ENCODE peak calls at places on chromosomes 3 and 15, in five cellular contexts. H is lung, S is PC-3, T is cardiac muscle cell, P is SK-N-SH. A is an unnamed sample. For H3K4me1 and H3K9me3, the result is how much of the 10 kb centered on the place peaks cover.

GRCh38 chr15:46441294-46442062 is 806.6 kb downstream of the SQOR start:
- DNase-seq in T (no peak), S (peak), H (no peak), P (no peak), A (no peak)

GRCh38 chr3:125039041-125039896 is 16.5 kb downstream of the HEG1 start:
- DNase-seq in T (peak), P (no peak), S (no peak), H (no peak), A (no peak)

GRCh38 chr15:82298520-82298919 is 35.9 kb downstream of the SAXO2 start:
- DNase-seq in T (peak), P (no peak), H (peak), S (no peak), A (no peak)

GRCh38 chr3:17352620-17353019 is 389.8 kb downstream of the TBC1D5 start:
- DNase-seq in S (no peak), T (no peak), H (no peak), P (no peak), A (no peak)

GRCh38 chr15:69543681-69544080 is 91.1 kb downstream of the RPLP1 start:
- DNase-seq in S (no peak), P (no peak), T (no peak), H (no peak), A (no peak)

GRCh38 chr3:124601189-124601588 is 129.1 kb upstream of the UMPS start:
- DNase-seq in T (no peak), P (no peak), S (peak), H (no peak), A (no peak)

GRCh38 chr3:127676921-127677351 is 4.2 kb downstream of the ABTB1 start:
- DNase-seq in P (no peak), H (no peak), S (no peak), T (no peak), A (peak)

GRCh38 chr15:46394463-46394862 is 759.6 kb downstream of the SQOR start:
- DNase-seq in T (no peak), S (no peak), P (peak), H (no peak), A (no peak)

GRCh38 chr3:63745757-63746156 is 73.3 kb upstream of the C3orf49 start:
- DNase-seq in S (no peak), T (no peak), H (no peak), P (no peak), A (no peak)

GRCh38 chr15:70701891-70702568 is 61.3 kb downstream of the UACA start:
- DNase-seq in S (peak), T (peak), P (no peak), H (no peak), A (no peak)

GRCh38 chr3:127459205-127459604 is 131.3 kb downstream of the TPRA1 start:
- DNase-seq in P (no peak), T (no peak), H (no peak), S (no peak), A (no peak)

GRCh38 chr3:134681527-134681910 is 30.7 kb upstream of the KY start:
- DNase-seq in S (no peak), T (no peak), P (no peak), H (no peak), A (no peak)

GRCh38 chr15:68635142-68635541 is 56.3 kb downstream of the CORO2B start:
- DNase-seq in P (peak), S (no peak), T (no peak), H (no peak), A (no peak)

GRCh38 chr3:14452676-14453367 is 50.4 kb downstream of the SLC6A6 start:
- DNase-seq in H (peak), T (peak), P (no peak), S (peak), A (peak)

GRCh38 chr3:116179091-116179490 is 266.2 kb downstream of the LSAMP start:
- DNase-seq in S (no peak), H (no peak), T (no peak), P (no peak), A (no peak)

GRCh38 chr3:112405845-112406244 is 72.9 kb downstream of the CD200 start:
- DNase-seq in H (no peak), S (peak), P (no peak), T (no peak), A (no peak)

GRCh38 chr3:67311440-67311839 is 313.3 kb downstream of the KBTBD8 start:
- DNase-seq in P (no peak), S (no peak), T (no peak), H (no peak), A (no peak)

GRCh38 chr3:127171320-127171719 is 21.6 kb upstream of the PRR23E start:
- DNase-seq in H (no peak), S (no peak), P (no peak), T (no peak), A (no peak)

GRCh38 chr15:28098360-28098765 is 752 bp downstream of the OCA2 start:
- DNase-seq in H (no peak), T (no peak), P (no peak), S (no peak), A (no peak)

GRCh38 chr3:171156455-171157005 is 130.0 kb upstream of the SLC2A2 start:
- DNase-seq in P (no peak), S (peak), T (peak), H (no peak), A (no peak)

GRCh38 chr15:34084086-34084485 is 17.6 kb downstream of the EMC7 start:
- DNase-seq in H (no peak), P (no peak), S (peak), T (peak), A (no peak)

GRCh38 chr15:90813796-90814192 is 54.6 kb upstream of the FURIN start:
- DNase-seq in H (no peak), T (no peak), S (no peak), P (no peak), A (peak)

GRCh38 chr3:171461087-171461917 is 1.1 kb upstream of the TNIK start:
- DNase-seq in P (no peak), T (peak), S (peak), H (no peak), A (no peak)

GRCh38 chr3:63961891-63962290 is 49.7 kb upstream of the SCAANT1 start:
- DNase-seq in P (peak), T (peak), H (no peak), S (peak), A (no peak)

GRCh38 chr3:126544596-126545281 is 14.0 kb downstream of the C3orf22 start:
- DNase-seq in P (peak), S (no peak), T (no peak), H (no peak), A (peak)

GRCh38 chr3:107831590-107831989 is 259.2 kb downstream of the CD47 start:
- DNase-seq in T (no peak), H (no peak), P (no peak), S (no peak), A (no peak)

GRCh38 chr15:35519536-35520149 is 26.3 kb downstream of the DPH6 start:
- DNase-seq in S (peak), T (peak), P (peak), H (no peak), A (no peak)

GRCh38 chr3:36837089-36837488 is 72.7 kb upstream of the DCLK3 start:
- DNase-seq in T (no peak), H (no peak), P (no peak), S (no peak), A (no peak)

GRCh38 chr15:101136381-101137268 is 115.2 kb downstream of the CHSY1 start:
- DNase-seq in P (no peak), S (no peak), H (no peak), T (no peak), A (no peak)

GRCh38 chr3:122101646-122102045 is 46.5 kb downstream of the CD86 start:
- DNase-seq in S (peak), P (peak), T (peak), H (no peak), A (no peak)

GRCh38 chr3:146163584-146163983 is 2.6 kb upstream of the PLOD2 start:
- DNase-seq in T (peak), H (no peak), S (peak), P (no peak), A (no peak)
- TF ChIP-seq CTCF in T (peak), H (no peak), S (peak), P (peak), A (no peak)

GRCh38 chr15:78007965-78008886 is 69.3 kb downstream of the TBC1D2B start:
- DNase-seq in H (peak), S (peak), P (no peak), T (peak), A (peak)
- H3K4me1 ChIP-seq in H (under half), S (under half), P (under half), T (under half), A (half or more)

GRCh38 chr15:25058080-25058785 is 103.4 kb downstream of the SNRPN start:
- DNase-seq in H (no peak), S (no peak), P (no peak), T (no peak), A (peak)

GRCh38 chr15:25055356-25056068 is 100.7 kb downstream of the SNRPN start:
- DNase-seq in S (no peak), P (no peak), T (no peak), H (peak), A (peak)

GRCh38 chr15:25059698-25060471 is 105.1 kb downstream of the SNRPN start:
- DNase-seq in H (no peak), T (no peak), S (no peak), P (no peak), A (no peak)

GRCh38 chr15:25056484-25057429 is 102.0 kb downstream of the SNRPN start:
- DNase-seq in P (no peak), S (no peak), T (no peak), H (no peak), A (peak)

GRCh38 chr15:25057574-25057973 is 102.8 kb downstream of the SNRPN start:
- DNase-seq in T (no peak), H (no peak), S (no peak), P (no peak), A (peak)
- H3K9me3 ChIP-seq in T (under half), H (under half), S (half or more), P (under half), A (half or more)

GRCh38 chr3:99366663-99367429 is 271.5 kb upstream of the COL8A1 start:
- DNase-seq in P (no peak), T (no peak), H (no peak), S (peak), A (no peak)
- TF ChIP-seq CTCF in P (peak), T (no peak), H (no peak), S (peak), A (no peak)

GRCh38 chr3:188575501-188575900 is 421.5 kb downstream of the LPP start:
- DNase-seq in H (no peak), P (no peak), S (no peak), T (no peak), A (no peak)

GRCh38 chr3:188573929-188574317 is 420.0 kb downstream of the LPP start:
- DNase-seq in S (no peak), H (no peak), P (no peak), T (no peak), A (no peak)

GRCh38 chr3:188574885-188575284 is 420.9 kb downstream of the LPP start:
- DNase-seq in T (no peak), H (no peak), P (no peak), S (no peak), A (no peak)

GRCh38 chr3:188578579-188579363 is 424.8 kb downstream of the LPP start:
- DNase-seq in P (no peak), H (peak), S (peak), T (peak), A (no peak)

GRCh38 chr3:188577539-188577938 is 423.6 kb downstream of the LPP start:
- DNase-seq in T (no peak), H (no peak), S (no peak), P (no peak), A (no peak)
- H3K4me1 ChIP-seq in T (under half), H (under half), S (under half), P (under half), A (under half)

GRCh38 chr15:77395013-77395774 is 24.7 kb downstream of the PEAK1 start:
- DNase-seq in P (no peak), T (no peak), S (no peak), H (no peak), A (no peak)

GRCh38 chr15:77400258-77400657 is 19.6 kb downstream of the PEAK1 start:
- DNase-seq in T (no peak), S (no peak), P (no peak), H (no peak), A (no peak)

GRCh38 chr15:77398927-77399326 is 21.0 kb downstream of the PEAK1 start:
- DNase-seq in T (no peak), S (no peak), H (no peak), P (no peak), A (no peak)

GRCh38 chr15:77393471-77393840 is 26.4 kb downstream of the PEAK1 start:
- DNase-seq in H (no peak), P (no peak), S (no peak), T (peak), A (no peak)

DNA sequence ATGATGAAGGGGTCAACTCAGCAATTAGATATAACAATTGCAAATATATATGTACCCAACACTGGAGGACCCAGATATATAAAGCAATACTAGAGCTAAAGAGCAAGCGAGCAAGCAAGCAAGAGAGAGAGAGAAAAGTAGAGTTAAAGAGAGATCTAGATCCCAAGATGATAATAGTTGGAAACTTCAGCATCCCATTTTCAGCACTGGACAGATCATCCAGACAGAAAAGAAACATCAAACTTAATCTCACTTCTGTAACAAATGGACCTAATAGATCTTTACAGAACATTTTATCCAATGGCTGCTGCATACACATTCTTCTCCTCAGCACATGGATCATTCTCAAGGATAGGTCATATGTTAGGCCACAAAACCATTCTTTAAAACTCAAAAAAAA is 23.2 kb downstream of the PEAK1 start:
- DNase-seq in P (no peak), T (no peak), S (no peak), H (no peak), A (no peak)
- H3K9me3 ChIP-seq in P (under half), T (under half), S (under half), H (under half), A (under half)

DNA sequence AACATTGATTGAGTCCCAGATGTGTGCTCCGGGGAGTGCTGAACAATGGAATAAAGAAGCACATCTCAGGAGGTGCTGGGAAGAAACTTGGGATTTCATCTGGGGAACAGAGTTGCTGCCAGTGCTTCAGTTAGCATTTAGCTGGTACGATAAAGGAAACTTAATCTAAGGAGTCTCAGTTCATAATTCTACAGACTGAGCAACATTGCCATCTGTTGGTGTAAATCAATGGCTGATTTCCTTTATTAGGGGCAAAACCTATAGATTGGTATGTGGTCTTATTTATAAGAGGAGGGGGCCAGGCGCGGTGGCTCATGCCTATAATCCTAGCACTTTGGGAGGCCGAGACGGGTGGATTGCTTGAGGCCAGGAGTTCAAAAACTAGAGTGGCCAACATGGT is 8.9 kb downstream of the MKRN2OS start:
- DNase-seq in P (no peak), T (peak), H (no peak), S (no peak), A (no peak)
- TF ChIP-seq CTCF in P (peak), T (peak), H (no peak), S (peak), A (no peak)

DNA sequence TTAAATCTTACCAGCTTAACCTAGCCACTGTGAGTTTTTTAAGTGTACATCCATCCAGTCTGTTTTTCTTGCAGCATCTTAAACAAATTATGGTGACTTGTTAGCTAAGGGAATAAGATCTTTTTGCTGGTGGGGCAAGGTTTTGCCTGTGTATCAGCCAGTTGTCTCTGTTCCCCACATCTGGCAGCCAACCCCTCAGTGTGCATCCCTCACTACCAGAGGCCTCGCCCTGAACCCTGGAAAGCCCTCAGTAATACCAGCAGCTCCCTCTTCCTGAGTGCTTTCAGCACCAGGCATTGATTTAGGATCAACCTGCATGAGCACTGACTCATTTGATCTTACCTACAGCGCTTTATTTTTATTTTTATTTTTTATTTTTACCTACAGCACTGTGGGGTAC is 10.8 kb upstream of the IL16 start:
- DNase-seq in T (no peak), P (no peak), H (no peak), S (no peak), A (no peak)
- H3K4me1 ChIP-seq in T (under half), P (under half), H (under half), S (under half), A (under half)

GRCh38 chr3:31610700-31611275 is 78.1 kb downstream of the STT3B start:
- DNase-seq in P (peak), T (peak), S (peak), H (no peak), A (no peak)

DNA sequence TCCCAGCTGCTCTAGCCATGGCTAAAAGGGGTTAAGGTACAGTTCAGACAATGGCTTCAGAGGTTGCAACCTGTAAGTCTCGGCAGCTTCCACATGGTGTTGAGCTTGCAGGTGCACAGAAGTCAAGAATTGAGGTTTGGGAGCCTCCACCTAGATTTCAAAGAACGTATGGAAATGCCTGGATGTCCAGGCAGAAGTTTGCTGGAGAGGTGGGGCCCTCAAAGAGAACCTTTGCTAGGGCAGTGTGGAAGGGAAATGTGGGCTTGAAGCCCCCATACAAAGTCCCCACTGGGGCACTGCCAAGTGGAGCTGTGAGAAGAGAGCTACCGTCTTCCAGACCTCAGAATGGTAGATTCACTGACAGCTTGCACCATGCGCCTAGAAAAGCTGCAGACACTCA is 73.7 kb downstream of the STT3B start:
- DNase-seq in P (no peak), T (no peak), S (no peak), H (no peak), A (no peak)
- H3K9me3 ChIP-seq in P (under half), T (under half), S (under half), H (under half), A (under half)

GRCh38 chr3:178320481-178321352 is 215.5 kb upstream of the KCNMB2 start:
- DNase-seq in S (peak), P (peak), H (no peak), T (peak), A (peak)

GRCh38 chr3:178318440-178318839 is 217.8 kb upstream of the KCNMB2 start:
- DNase-seq in S (no peak), T (no peak), P (no peak), H (no peak), A (no peak)

DNA sequence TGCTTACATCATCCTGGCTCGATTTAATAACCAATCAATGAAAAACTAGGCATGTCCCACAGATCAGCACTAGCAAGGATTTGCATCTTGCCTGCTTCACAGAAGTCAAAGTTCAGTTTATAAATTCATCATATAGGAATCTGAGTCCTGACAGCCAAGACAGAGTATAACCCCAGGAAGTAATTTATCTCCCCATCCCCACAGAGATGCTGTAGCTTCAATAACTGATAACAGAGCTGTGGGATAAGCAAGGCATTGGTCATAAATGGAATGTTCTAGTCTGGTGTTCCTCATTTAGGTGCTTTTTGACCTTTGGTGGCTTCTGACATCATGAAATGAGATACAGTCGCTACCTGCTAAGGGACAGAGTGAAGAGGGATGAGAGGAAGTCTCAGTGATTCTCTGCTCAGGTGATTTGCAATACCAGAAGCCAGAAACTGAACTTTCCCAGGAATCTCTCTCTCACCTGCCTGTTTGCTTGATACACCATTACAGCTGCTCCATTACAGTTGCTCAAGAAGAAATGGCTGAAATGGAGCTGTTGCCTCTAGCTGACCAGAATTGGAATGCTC is 217.2 kb upstream of the KCNMB2 start:
- DNase-seq in P (no peak), S (no peak), H (no peak), T (no peak), A (no peak)
- TF ChIP-seq CTCF in P (no peak), S (no peak), H (no peak), T (no peak), A (no peak)

A was measured in stomach.